ENCODE peak calls at places on chromosome 17, in ten cellular contexts. X, S, Y, K, L, M, I, R, W and D are unnamed samples. For H3K4me1 and H3K9me3, the result is how much of the 10 kb centered on the place peaks cover.

GRCh38 chr17:72388765-72389473 is 268.1 kb downstream of the SOX9 start:
- DNase-seq in X (peak), S (no peak), Y (no peak), K (no peak), L (peak), M (no peak), I (no peak), R (no peak), W (no peak), D (no peak)

GRCh38 chr17:9072626-9073339 is 51.5 kb downstream of the NTN1 start:
- DNase-seq in X (no peak), S (no peak), Y (peak), K (peak), L (no peak), M (no peak), I (peak), R (peak), W (no peak), D (peak)

GRCh38 chr17:59769891-59770290 is 62.4 kb downstream of the VMP1 start:
- DNase-seq in X (peak), S (no peak), Y (no peak), K (no peak), L (peak), M (peak), I (no peak), R (no peak), W (no peak), D (no peak)

GRCh38 chr17:31486351-31487062 is 95.0 kb downstream of the RAB11FIP4 start:
- DNase-seq in X (no peak), S (no peak), Y (peak), K (peak), L (no peak), M (no peak), I (no peak), R (no peak), W (no peak), D (no peak)

GRCh38 chr17:9451919-9452318 is 123.7 kb downstream of the STX8 start:
- DNase-seq in X (no peak), S (no peak), Y (no peak), K (no peak), L (no peak), M (no peak), I (no peak), R (no peak), W (no peak), D (no peak)

GRCh38 chr17:51445934-51446333 is 185.6 kb downstream of the UTP18 start:
- DNase-seq in X (no peak), S (no peak), Y (no peak), K (no peak), L (no peak), M (no peak), I (no peak), R (no peak), W (no peak), D (no peak)

GRCh38 chr17:73549841-73550430 is 94.3 kb downstream of the SDK2 start:
- DNase-seq in X (no peak), S (no peak), Y (no peak), K (no peak), L (no peak), M (no peak), I (no peak), R (no peak), W (no peak), D (no peak)

GRCh38 chr17:39699818-39700147 is at the start of gene ERBB2:
- DNase-seq in X (peak), S (no peak), Y (peak), K (peak), L (peak), M (peak), I (peak), R (peak), W (peak), D (no peak)

GRCh38 chr17:3963214-3964201 is 729 bp downstream of the ATP2A3 start:
- DNase-seq in X (no peak), S (peak), Y (no peak), K (peak), L (no peak), M (no peak), I (no peak), R (no peak), W (no peak), D (no peak)

GRCh38 chr17:75565066-75565465 is 22.5 kb upstream of the MYO15B start:
- DNase-seq in X (peak), S (no peak), Y (no peak), K (no peak), L (peak), M (no peak), I (no peak), R (no peak), W (peak), D (no peak)

GRCh38 chr17:57862990-57863667 is 13.3 kb upstream of the MRPS23 start:
- DNase-seq in X (no peak), S (no peak), Y (no peak), K (no peak), L (no peak), M (no peak), I (no peak), R (no peak), W (no peak), D (no peak)

GRCh38 chr17:62818491-62818890 is 10.4 kb upstream of the MARCHF10 start:
- DNase-seq in X (no peak), S (no peak), Y (no peak), K (no peak), L (no peak), M (no peak), I (no peak), R (no peak), W (no peak), D (no peak)

GRCh38 chr17:49107211-49107557 is 25.4 kb upstream of the B4GALNT2 start:
- DNase-seq in X (no peak), S (no peak), Y (no peak), K (no peak), L (no peak), M (no peak), I (no peak), R (no peak), W (no peak), D (no peak)

GRCh38 chr17:28983286-28984240 is 22.3 kb downstream of the SEZ6 start:
- DNase-seq in X (no peak), S (no peak), Y (no peak), K (no peak), L (no peak), M (no peak), I (no peak), R (no peak), W (no peak), D (no peak)

GRCh38 chr17:81332949-81333570 is 38.0 kb upstream of the SLC38A10 start:
- DNase-seq in X (no peak), S (no peak), Y (no peak), K (no peak), L (no peak), M (no peak), I (no peak), R (no peak), W (no peak), D (no peak)

GRCh38 chr17:44900894-44901293 is 1.6 kb upstream of the EFTUD2 start:
- DNase-seq in X (peak), S (no peak), Y (no peak), K (no peak), L (peak), M (peak), I (no peak), R (no peak), W (no peak), D (no peak)

GRCh38 chr17:44758414-44759095 is at the start of gene ADAM11:
- DNase-seq in X (no peak), S (no peak), Y (no peak), K (no peak), L (no peak), M (no peak), I (no peak), R (no peak), W (no peak), D (no peak)

GRCh38 chr17:77879226-77879895 is 79.1 kb upstream of the TNRC6C start:
- DNase-seq in X (no peak), S (no peak), Y (no peak), K (no peak), L (no peak), M (no peak), I (no peak), R (no peak), W (no peak), D (no peak)
- H3K4me1 ChIP-seq in X (under half), S (half or more), Y (under half), K (under half), L (under half), M (under half), I (under half), R (under half), W (under half), D (under half)

DNA sequence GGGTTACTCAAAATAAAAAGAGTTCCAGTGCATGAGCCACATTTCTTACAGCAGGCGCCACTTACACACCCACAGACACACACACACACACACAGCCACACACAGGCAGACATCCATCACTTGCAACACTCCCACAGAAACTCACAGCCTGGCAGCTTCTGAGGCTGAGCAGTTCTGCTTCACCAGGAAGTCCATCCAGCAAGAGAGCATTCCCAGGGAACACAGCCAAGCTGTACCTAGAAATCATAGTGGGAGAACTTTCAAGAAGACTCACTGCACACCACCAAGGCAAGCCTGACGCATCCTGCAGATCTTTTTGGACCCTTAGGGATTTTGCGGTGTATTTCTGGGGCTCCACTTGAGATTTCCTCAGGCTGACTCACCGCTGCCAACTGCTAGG is 140.9 kb upstream of the WSB1 start:
- DNase-seq in X (no peak), S (no peak), Y (no peak), K (no peak), L (no peak), M (no peak), I (no peak), R (no peak), W (no peak), D (no peak)
- H3K9me3 ChIP-seq in X (under half), S (under half), Y (under half), K (under half), L (under half), M (under half), I (under half), R (under half), W (under half), D (under half)

DNA sequence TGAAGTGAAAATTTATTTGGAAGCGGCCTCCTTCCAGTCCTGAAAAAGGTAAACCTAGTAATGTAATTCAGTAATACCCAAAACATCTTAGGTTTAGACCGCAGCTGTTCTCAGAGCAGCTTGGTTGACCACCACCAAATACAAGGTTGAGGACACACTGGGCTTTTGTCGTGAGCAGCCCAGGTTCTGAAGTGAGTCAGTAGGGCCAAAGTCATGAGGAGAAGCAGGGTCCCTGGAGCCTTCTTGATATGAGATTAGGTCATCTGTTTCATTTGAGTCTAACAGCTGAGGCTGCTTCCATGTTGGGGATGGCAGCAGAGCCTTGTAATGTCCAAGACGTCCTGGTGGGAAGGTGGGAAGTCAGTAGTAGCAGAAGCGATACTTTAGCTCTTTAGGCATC is 2.2 kb downstream of the ALKBH5 start:
- DNase-seq in X (no peak), S (no peak), Y (no peak), K (no peak), L (no peak), M (peak), I (no peak), R (no peak), W (no peak), D (no peak)
- H3K4me1 ChIP-seq in X (half or more), S (half or more), Y (under half), K (half or more), L (under half), M (half or more), I (under half), R (half or more), W (under half), D (half or more)

DNA sequence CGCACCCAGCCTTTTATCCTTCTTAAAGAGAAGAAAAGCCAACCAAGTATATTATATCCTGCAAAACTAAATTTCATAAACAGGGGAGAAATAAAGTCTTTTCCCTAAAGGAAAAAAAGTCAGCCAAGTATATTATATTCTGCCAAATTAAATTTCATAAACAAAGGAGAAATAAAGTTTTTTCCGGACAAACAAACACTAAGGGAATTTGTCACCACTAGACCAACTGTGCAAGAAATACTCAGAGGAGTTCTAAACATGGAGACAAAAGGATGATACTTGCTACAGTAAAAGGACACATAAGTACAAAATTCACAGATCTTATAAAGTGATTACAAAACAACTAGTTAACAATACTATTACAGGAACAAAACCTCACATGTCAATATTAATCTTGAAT is 14.4 kb upstream of the CCL18 start:
- DNase-seq in X (no peak), S (no peak), Y (no peak), K (no peak), L (no peak), M (no peak), I (no peak), R (no peak), W (no peak), D (no peak)
- H3K9me3 ChIP-seq in X (under half), S (under half), Y (under half), K (under half), L (under half), M (under half), I (under half), R (under half), W (under half), D (under half)

GRCh38 chr17:1442187-1442586 is 13.8 kb downstream of the CRK start:
- DNase-seq in X (no peak), S (no peak), Y (no peak), K (no peak), L (no peak), M (no peak), I (no peak), R (no peak), W (no peak), D (no peak)

GRCh38 chr17:1449412-1449967 is 6.5 kb downstream of the CRK start:
- DNase-seq in X (no peak), S (no peak), Y (no peak), K (no peak), L (peak), M (no peak), I (no peak), R (no peak), W (no peak), D (no peak)

GRCh38 chr17:1447061-1447460 is 9.0 kb downstream of the CRK start:
- DNase-seq in X (no peak), S (no peak), Y (no peak), K (no peak), L (no peak), M (peak), I (no peak), R (no peak), W (no peak), D (no peak)

GRCh38 chr17:1440921-1441320 is 15.1 kb downstream of the CRK start:
- DNase-seq in X (no peak), S (no peak), Y (no peak), K (no peak), L (no peak), M (no peak), I (no peak), R (no peak), W (no peak), D (no peak)

DNA sequence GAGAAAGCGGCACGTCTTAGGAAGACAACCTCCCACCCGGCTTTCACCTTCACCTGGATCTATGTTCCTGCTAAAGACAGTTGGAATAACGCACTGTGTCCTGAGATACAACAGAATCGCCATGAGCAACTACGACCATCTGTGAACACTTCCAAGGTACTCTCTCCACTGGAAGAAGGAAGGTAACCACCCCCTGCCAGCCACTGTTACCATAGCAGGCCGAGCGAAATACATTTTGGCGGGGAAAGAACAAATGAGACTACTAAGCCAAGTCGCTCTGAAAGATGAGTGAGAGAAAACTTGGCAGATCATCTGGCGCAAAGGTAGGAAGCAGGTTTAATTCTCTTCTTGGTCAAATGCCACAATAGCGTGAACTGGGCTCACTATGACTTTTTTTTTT is 9.8 kb downstream of the CRK start:
- DNase-seq in X (no peak), S (no peak), Y (no peak), K (no peak), L (no peak), M (no peak), I (peak), R (no peak), W (no peak), D (no peak)
- H3K4me1 ChIP-seq in X (under half), S (under half), Y (under half), K (half or more), L (under half), M (under half), I (under half), R (under half), W (under half), D (under half)

DNA sequence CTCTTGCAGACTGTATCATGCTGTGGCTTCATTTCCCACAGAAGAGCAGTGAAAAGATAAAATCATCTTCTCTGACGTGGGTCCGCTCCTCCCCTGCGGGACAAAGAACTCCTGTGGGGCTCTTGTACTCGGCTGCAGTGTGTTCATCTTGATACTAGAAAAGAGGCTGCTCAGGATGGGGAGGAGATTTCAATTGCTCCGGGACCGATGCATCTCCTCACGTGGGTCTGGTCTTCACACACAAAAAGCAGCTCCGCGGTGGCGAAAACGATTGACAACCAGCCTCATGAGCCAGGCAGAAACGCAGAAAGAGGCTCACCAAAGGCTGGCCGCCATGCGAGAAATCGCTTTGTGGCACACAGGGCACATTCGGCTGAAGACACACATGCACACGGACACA is 14.4 kb upstream of the KCNJ18 start:
- DNase-seq in X (no peak), S (no peak), Y (no peak), K (no peak), L (no peak), M (no peak), I (no peak), R (no peak), W (peak), D (no peak)
- H3K9me3 ChIP-seq in X (under half), S (under half), Y (under half), K (under half), L (under half), M (under half), I (under half), R (under half), W (under half), D (under half)

GRCh38 chr17:79913896-79914812 is 74.9 kb upstream of the CBX4 start:
- DNase-seq in X (no peak), S (no peak), Y (no peak), K (no peak), L (no peak), M (no peak), I (no peak), R (no peak), W (no peak), D (no peak)
- H3K4me1 ChIP-seq in X (under half), S (under half), Y (under half), K (under half), L (under half), M (under half), I (under half), R (under half), W (half or more), D (under half)

DNA sequence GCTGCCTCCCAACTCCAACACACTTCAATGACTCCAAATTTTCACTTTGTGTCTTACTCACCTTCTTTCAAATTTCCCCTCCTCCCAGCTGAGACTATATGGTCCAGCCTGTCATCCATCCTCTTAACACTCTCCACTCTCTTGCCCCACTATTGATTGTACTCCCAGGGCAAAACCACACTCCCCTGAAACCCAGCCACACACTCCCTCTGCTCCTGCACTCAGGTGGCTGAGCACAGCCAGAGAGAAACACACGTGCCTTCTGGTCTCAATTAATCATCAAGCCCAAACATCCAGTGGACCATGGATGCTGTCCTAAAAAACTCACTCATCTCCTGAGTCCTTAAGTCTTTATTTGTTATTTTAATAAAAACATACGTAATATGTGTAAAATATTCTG is 1026.4 kb downstream of the KCNJ18 start:
- DNase-seq in X (no peak), S (no peak), Y (no peak), K (no peak), L (no peak), M (no peak), I (no peak), R (no peak), W (no peak), D (no peak)
- H3K9me3 ChIP-seq in X (under half), S (under half), Y (under half), K (under half), L (under half), M (under half), I (under half), R (under half), W (under half), D (under half)